ENCODE peak calls at places on chromosome 10, in ten cellular contexts. One of them, this sample, is unnamed.

GRCh38 chr10:74008212-74008731 is 10.4 kb downstream of the VCL start:
- DNase-seq in ovary: no peak
- DNase-seq in hepatocyte: no peak
- DNase-seq in CD4-positive, alpha-beta memory T cell: no peak
- DNase-seq in CD4-positive, CD25-positive, alpha-beta regulatory T cell: no peak
- DNase-seq in IMR-90: peak; percentile 78
- DNase-seq in OCI-LY7: peak; percentile 76
- DNase-seq in stomach: no peak
- DNase-seq in esophagus squamous epithelium: no peak
- DNase-seq in HCT116: no peak
- DNase-seq in this sample: no peak

GRCh38 chr10:115989621-115990020 is 283.4 kb downstream of the GFRA1 start:
- DNase-seq in HCT116: no peak
- DNase-seq in hepatocyte: no peak
- DNase-seq in IMR-90: peak; percentile 39
- DNase-seq in ovary: no peak
- DNase-seq in CD4-positive, alpha-beta memory T cell: no peak
- DNase-seq in stomach: no peak
- DNase-seq in esophagus squamous epithelium: no peak
- DNase-seq in CD4-positive, CD25-positive, alpha-beta regulatory T cell: no peak
- DNase-seq in OCI-LY7: no peak
- DNase-seq in this sample: no peak

GRCh38 chr10:51711519-51711891 is 12.1 kb upstream of the CSTF2T start:
- DNase-seq in CD4-positive, CD25-positive, alpha-beta regulatory T cell: no peak
- DNase-seq in IMR-90: no peak
- DNase-seq in esophagus squamous epithelium: no peak
- DNase-seq in CD4-positive, alpha-beta memory T cell: no peak
- DNase-seq in hepatocyte: no peak
- DNase-seq in HCT116: no peak
- DNase-seq in OCI-LY7: no peak
- DNase-seq in ovary: no peak
- DNase-seq in stomach: no peak
- DNase-seq in this sample: no peak

GRCh38 chr10:51397695-51398094 is 301.7 kb downstream of the CSTF2T start:
- DNase-seq in esophagus squamous epithelium: no peak
- DNase-seq in HCT116: no peak
- DNase-seq in CD4-positive, alpha-beta memory T cell: no peak
- DNase-seq in stomach: peak; percentile 89
- DNase-seq in IMR-90: peak; percentile 84
- DNase-seq in ovary: no peak
- DNase-seq in hepatocyte: peak; percentile 8
- DNase-seq in CD4-positive, CD25-positive, alpha-beta regulatory T cell: no peak
- DNase-seq in OCI-LY7: no peak
- DNase-seq in this sample: no peak

GRCh38 chr10:63614371-63614891 is 93.2 kb downstream of the REEP3 start:
- DNase-seq in CD4-positive, CD25-positive, alpha-beta regulatory T cell: no peak
- DNase-seq in ovary: no peak
- DNase-seq in hepatocyte: no peak
- DNase-seq in OCI-LY7: no peak
- DNase-seq in IMR-90: peak; percentile 63
- DNase-seq in esophagus squamous epithelium: no peak
- DNase-seq in stomach: no peak
- DNase-seq in CD4-positive, alpha-beta memory T cell: no peak
- DNase-seq in HCT116: no peak
- DNase-seq in this sample: no peak

GRCh38 chr10:80596391-80597257 is 58.9 kb downstream of the SH2D4B start:
- DNase-seq in esophagus squamous epithelium: no peak
- DNase-seq in ovary: no peak
- DNase-seq in stomach: peak; percentile 29
- DNase-seq in IMR-90: peak; percentile 46
- DNase-seq in CD4-positive, alpha-beta memory T cell: peak; percentile 36
- DNase-seq in OCI-LY7: peak; percentile 57
- DNase-seq in hepatocyte: peak; percentile 44
- DNase-seq in HCT116: peak; percentile 57
- DNase-seq in CD4-positive, CD25-positive, alpha-beta regulatory T cell: peak; percentile 68
- DNase-seq in this sample: peak; percentile 53

GRCh38 chr10:12214763-12215218 is 18.8 kb downstream of the CDC123 start:
- DNase-seq in CD4-positive, alpha-beta memory T cell: peak; percentile 54
- DNase-seq in OCI-LY7: peak; percentile 76
- DNase-seq in CD4-positive, CD25-positive, alpha-beta regulatory T cell: peak; percentile 74
- DNase-seq in ovary: no peak
- DNase-seq in esophagus squamous epithelium: no peak
- DNase-seq in hepatocyte: peak; percentile 80
- DNase-seq in IMR-90: peak; percentile 64
- DNase-seq in HCT116: no peak
- DNase-seq in stomach: no peak
- DNase-seq in this sample: no peak

GRCh38 chr10:43862756-43863155 is 214.1 kb upstream of the ZNF32 start:
- DNase-seq in IMR-90: no peak
- DNase-seq in CD4-positive, CD25-positive, alpha-beta regulatory T cell: no peak
- DNase-seq in CD4-positive, alpha-beta memory T cell: no peak
- DNase-seq in esophagus squamous epithelium: no peak
- DNase-seq in ovary: no peak
- DNase-seq in stomach: no peak
- DNase-seq in HCT116: no peak
- DNase-seq in OCI-LY7: no peak
- DNase-seq in hepatocyte: no peak
- DNase-seq in this sample: no peak

GRCh38 chr10:13989616-13990015 is 341.1 kb downstream of the FRMD4A start:
- DNase-seq in CD4-positive, CD25-positive, alpha-beta regulatory T cell: no peak
- DNase-seq in IMR-90: no peak
- DNase-seq in esophagus squamous epithelium: no peak
- DNase-seq in HCT116: no peak
- DNase-seq in hepatocyte: no peak
- DNase-seq in stomach: no peak
- DNase-seq in ovary: no peak
- DNase-seq in OCI-LY7: no peak
- DNase-seq in CD4-positive, alpha-beta memory T cell: no peak
- DNase-seq in this sample: no peak

GRCh38 chr10:48572414-48572813 is 32.5 kb downstream of the ARHGAP22 start:
- DNase-seq in CD4-positive, CD25-positive, alpha-beta regulatory T cell: no peak
- DNase-seq in CD4-positive, alpha-beta memory T cell: no peak
- DNase-seq in ovary: no peak
- DNase-seq in stomach: no peak
- DNase-seq in IMR-90: peak; percentile 73
- DNase-seq in esophagus squamous epithelium: no peak
- DNase-seq in hepatocyte: no peak
- DNase-seq in OCI-LY7: no peak
- DNase-seq in HCT116: no peak
- DNase-seq in this sample: no peak

DNA sequence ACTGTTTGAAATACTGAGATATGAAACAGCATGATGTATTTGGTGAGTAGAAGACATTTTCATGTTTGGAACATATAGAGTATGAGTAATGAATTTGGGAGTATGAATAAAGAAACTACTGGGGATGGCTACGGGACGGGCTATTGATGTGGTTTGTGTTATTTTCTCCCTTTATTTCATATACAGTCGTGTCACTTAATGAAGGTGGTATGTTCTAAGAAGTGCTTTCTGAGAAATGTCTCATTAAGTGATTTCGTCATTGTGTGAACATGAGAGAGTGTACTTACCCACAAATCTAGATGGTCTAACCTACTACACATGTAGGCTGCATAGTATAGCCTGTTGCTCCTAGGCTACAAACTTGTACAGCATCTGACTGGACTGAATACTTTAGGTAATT is 106.3 kb downstream of the CCNY start:
- DNase-seq in CD4-positive, CD25-positive, alpha-beta regulatory T cell: peak; percentile 69
- DNase-seq in IMR-90: no peak
- DNase-seq in HCT116: no peak
- DNase-seq in ovary: no peak
- DNase-seq in hepatocyte: no peak
- DNase-seq in stomach: no peak
- DNase-seq in OCI-LY7: no peak
- DNase-seq in CD4-positive, alpha-beta memory T cell: no peak
- DNase-seq in esophagus squamous epithelium: no peak
- DNase-seq in this sample: no peak
- H3K36me3 ChIP-seq in CD4-positive, CD25-positive, alpha-beta regulatory T cell: no peaks in the 10 kb centered on the region
- H3K36me3 ChIP-seq in IMR-90: no peaks in the 10 kb centered on the region
- H3K36me3 ChIP-seq in HCT116: no peaks in the 10 kb centered on the region
- H3K36me3 ChIP-seq in ovary: no peaks in the 10 kb centered on the region
- H3K36me3 ChIP-seq in hepatocyte: no peaks in the 10 kb centered on the region
- H3K36me3 ChIP-seq in stomach: no peaks in the 10 kb centered on the region
- H3K36me3 ChIP-seq in OCI-LY7: no peaks in the 10 kb centered on the region
- H3K36me3 ChIP-seq in CD4-positive, alpha-beta memory T cell: no peaks in the 10 kb centered on the region
- H3K36me3 ChIP-seq in esophagus squamous epithelium: no peaks in the 10 kb centered on the region
- H3K36me3 ChIP-seq in this sample: no peaks in the 10 kb centered on the region

GRCh38 chr10:72011016-72011415 is 46.8 kb downstream of the CHST3 start:
- DNase-seq in stomach: no peak
- DNase-seq in ovary: no peak
- DNase-seq in HCT116: no peak
- DNase-seq in OCI-LY7: no peak
- DNase-seq in CD4-positive, alpha-beta memory T cell: no peak
- DNase-seq in CD4-positive, CD25-positive, alpha-beta regulatory T cell: no peak
- DNase-seq in esophagus squamous epithelium: no peak
- DNase-seq in hepatocyte: no peak
- DNase-seq in IMR-90: no peak
- DNase-seq in this sample: no peak

GRCh38 chr10:72009062-72009429 is 44.9 kb downstream of the CHST3 start:
- DNase-seq in stomach: no peak
- DNase-seq in OCI-LY7: no peak
- DNase-seq in esophagus squamous epithelium: no peak
- DNase-seq in HCT116: no peak
- DNase-seq in hepatocyte: no peak
- DNase-seq in CD4-positive, CD25-positive, alpha-beta regulatory T cell: no peak
- DNase-seq in CD4-positive, alpha-beta memory T cell: no peak
- DNase-seq in ovary: no peak
- DNase-seq in IMR-90: no peak
- DNase-seq in this sample: no peak

GRCh38 chr10:72010234-72010992 is 46.2 kb downstream of the CHST3 start:
- DNase-seq in hepatocyte: no peak
- DNase-seq in esophagus squamous epithelium: no peak
- DNase-seq in CD4-positive, alpha-beta memory T cell: no peak
- DNase-seq in OCI-LY7: no peak
- DNase-seq in CD4-positive, CD25-positive, alpha-beta regulatory T cell: no peak
- DNase-seq in stomach: no peak
- DNase-seq in ovary: peak; percentile 52
- DNase-seq in HCT116: no peak
- DNase-seq in IMR-90: no peak
- DNase-seq in this sample: no peak

GRCh38 chr10:72008096-72008933 is 44.1 kb downstream of the CHST3 start:
- DNase-seq in HCT116: no peak
- DNase-seq in ovary: peak; percentile 67
- DNase-seq in CD4-positive, alpha-beta memory T cell: no peak
- DNase-seq in stomach: no peak
- DNase-seq in hepatocyte: no peak
- DNase-seq in IMR-90: no peak
- DNase-seq in esophagus squamous epithelium: no peak
- DNase-seq in OCI-LY7: no peak
- DNase-seq in CD4-positive, CD25-positive, alpha-beta regulatory T cell: no peak
- DNase-seq in this sample: no peak

DNA sequence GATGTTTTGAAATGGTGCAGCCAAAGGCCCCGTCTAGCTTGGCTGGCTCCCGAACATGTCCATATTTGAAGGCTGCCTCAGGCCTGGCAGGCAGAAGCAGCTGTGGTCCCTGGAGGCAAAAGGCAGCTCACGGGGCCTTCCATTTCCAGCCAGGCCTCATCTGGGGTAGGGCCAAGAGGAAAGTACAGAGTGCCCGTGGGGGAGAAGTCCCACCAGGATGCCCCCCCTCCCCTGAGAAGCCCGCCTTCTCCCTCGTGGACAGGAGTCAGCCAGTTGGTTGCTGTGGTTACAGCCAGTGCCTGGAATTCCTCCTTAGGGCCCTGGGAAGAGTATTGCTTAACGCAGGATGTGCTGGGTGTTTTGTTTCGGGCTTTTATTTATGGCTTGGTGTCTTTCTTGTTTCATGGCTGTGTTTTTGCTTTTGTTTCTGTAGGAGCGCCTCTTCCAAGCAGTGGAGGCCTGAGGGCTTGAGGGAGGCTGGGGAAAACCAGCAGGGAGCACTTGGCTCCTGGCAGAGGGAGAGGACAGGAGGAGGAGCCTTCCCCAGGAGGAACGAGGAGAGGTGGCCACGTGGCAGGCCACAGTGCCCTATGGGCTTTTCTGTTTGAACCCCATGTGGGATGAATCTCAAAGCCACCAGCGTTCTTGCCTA is 45.4 kb downstream of the CHST3 start:
- DNase-seq in ovary: peak; percentile 97
- DNase-seq in OCI-LY7: no peak
- DNase-seq in hepatocyte: peak; percentile 90
- DNase-seq in IMR-90: peak; percentile 94
- DNase-seq in stomach: peak; percentile 54
- DNase-seq in HCT116: no peak
- DNase-seq in esophagus squamous epithelium: no peak
- DNase-seq in CD4-positive, alpha-beta memory T cell: no peak
- DNase-seq in CD4-positive, CD25-positive, alpha-beta regulatory T cell: no peak
- DNase-seq in this sample: no peak
- H3K4me1 ChIP-seq in ovary: peaks cover 50% of the 10 kb centered on the region
- H3K4me1 ChIP-seq in OCI-LY7: no peaks in the 10 kb centered on the region
- H3K4me1 ChIP-seq in hepatocyte: peaks cover 19% of the 10 kb centered on the region
- H3K4me1 ChIP-seq in IMR-90: peaks cover 20% of the 10 kb centered on the region
- H3K4me1 ChIP-seq in stomach: peaks cover 58% of the 10 kb centered on the region
- H3K4me1 ChIP-seq in HCT116: no peaks in the 10 kb centered on the region
- H3K4me1 ChIP-seq in esophagus squamous epithelium: peaks cover 46% of the 10 kb centered on the region
- H3K4me1 ChIP-seq in CD4-positive, alpha-beta memory T cell: no peaks in the 10 kb centered on the region
- H3K4me1 ChIP-seq in CD4-positive, CD25-positive, alpha-beta regulatory T cell: no peaks in the 10 kb centered on the region
- H3K4me1 ChIP-seq in this sample: no peaks in the 10 kb centered on the region

GRCh38 chr10:112202076-112202475 is 18.5 kb upstream of the GPAM start:
- DNase-seq in esophagus squamous epithelium: no peak
- DNase-seq in CD4-positive, CD25-positive, alpha-beta regulatory T cell: no peak
- DNase-seq in IMR-90: no peak
- DNase-seq in hepatocyte: no peak
- DNase-seq in stomach: no peak
- DNase-seq in ovary: no peak
- DNase-seq in OCI-LY7: no peak
- DNase-seq in CD4-positive, alpha-beta memory T cell: no peak
- DNase-seq in HCT116: no peak
- DNase-seq in this sample: no peak
- H3K36me3 ChIP-seq in esophagus squamous epithelium: no peaks in the 10 kb centered on the region
- H3K36me3 ChIP-seq in CD4-positive, CD25-positive, alpha-beta regulatory T cell: no peaks in the 10 kb centered on the region
- H3K36me3 ChIP-seq in IMR-90: no peaks in the 10 kb centered on the region
- H3K36me3 ChIP-seq in hepatocyte: no peaks in the 10 kb centered on the region
- H3K36me3 ChIP-seq in stomach: no peaks in the 10 kb centered on the region
- H3K36me3 ChIP-seq in ovary: no peaks in the 10 kb centered on the region
- H3K36me3 ChIP-seq in OCI-LY7: no peaks in the 10 kb centered on the region
- H3K36me3 ChIP-seq in CD4-positive, alpha-beta memory T cell: no peaks in the 10 kb centered on the region
- H3K36me3 ChIP-seq in HCT116: no peaks in the 10 kb centered on the region
- H3K36me3 ChIP-seq in this sample: no peaks in the 10 kb centered on the region

DNA sequence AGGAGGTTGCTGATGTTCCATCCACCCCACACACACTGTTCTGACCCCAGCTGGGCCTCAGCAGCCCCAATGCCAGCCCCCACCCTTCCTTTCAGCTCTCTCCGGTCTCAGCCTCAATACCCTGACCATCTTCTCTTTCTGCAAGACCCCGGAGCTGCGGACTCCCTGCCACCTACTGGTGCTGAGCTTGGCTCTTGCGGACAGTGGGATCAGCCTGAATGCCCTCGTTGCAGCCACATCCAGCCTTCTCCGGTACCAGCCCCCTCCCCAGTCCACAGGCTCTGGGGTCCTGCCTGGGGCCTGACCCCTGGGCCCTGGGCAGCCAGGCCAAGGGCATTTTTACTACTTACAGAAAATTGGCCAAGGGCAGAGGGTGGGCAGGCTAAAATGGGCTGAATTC is 2.6 kb downstream of the RGR start:
- DNase-seq in esophagus squamous epithelium: no peak
- DNase-seq in CD4-positive, alpha-beta memory T cell: no peak
- DNase-seq in IMR-90: no peak
- DNase-seq in CD4-positive, CD25-positive, alpha-beta regulatory T cell: no peak
- DNase-seq in OCI-LY7: no peak
- DNase-seq in ovary: no peak
- DNase-seq in HCT116: no peak
- DNase-seq in stomach: no peak
- DNase-seq in hepatocyte: no peak
- DNase-seq in this sample: no peak
- H3K4me1 ChIP-seq in esophagus squamous epithelium: no peaks in the 10 kb centered on the region
- H3K4me1 ChIP-seq in CD4-positive, alpha-beta memory T cell: no peaks in the 10 kb centered on the region
- H3K4me1 ChIP-seq in IMR-90: no peaks in the 10 kb centered on the region
- H3K4me1 ChIP-seq in CD4-positive, CD25-positive, alpha-beta regulatory T cell: no peaks in the 10 kb centered on the region
- H3K4me1 ChIP-seq in OCI-LY7: no peaks in the 10 kb centered on the region
- H3K4me1 ChIP-seq in ovary: no peaks in the 10 kb centered on the region
- H3K4me1 ChIP-seq in HCT116: no peaks in the 10 kb centered on the region
- H3K4me1 ChIP-seq in stomach: no peaks in the 10 kb centered on the region
- H3K4me1 ChIP-seq in hepatocyte: no peaks in the 10 kb centered on the region
- H3K4me1 ChIP-seq in this sample: no peaks in the 10 kb centered on the region

GRCh38 chr10:102358717-102359382 is 36.7 kb upstream of the NFKB2 start:
- DNase-seq in ovary: no peak
- DNase-seq in IMR-90: peak; percentile 53
- DNase-seq in HCT116: no peak
- DNase-seq in CD4-positive, CD25-positive, alpha-beta regulatory T cell: peak; percentile 34
- DNase-seq in OCI-LY7: no peak
- DNase-seq in CD4-positive, alpha-beta memory T cell: no peak
- DNase-seq in hepatocyte: no peak
- DNase-seq in esophagus squamous epithelium: no peak
- DNase-seq in stomach: no peak
- DNase-seq in this sample: no peak
- H3K36me3 ChIP-seq in ovary: no peaks in the 10 kb centered on the region
- H3K36me3 ChIP-seq in IMR-90: peaks cover 72% of the 10 kb centered on the region
- H3K36me3 ChIP-seq in HCT116: peaks cover 51% of the 10 kb centered on the region
- H3K36me3 ChIP-seq in CD4-positive, CD25-positive, alpha-beta regulatory T cell: peaks cover 82% of the 10 kb centered on the region
- H3K36me3 ChIP-seq in OCI-LY7: peaks cover 71% of the 10 kb centered on the region
- H3K36me3 ChIP-seq in CD4-positive, alpha-beta memory T cell: peaks cover 82% of the 10 kb centered on the region
- H3K36me3 ChIP-seq in hepatocyte: no peaks in the 10 kb centered on the region
- H3K36me3 ChIP-seq in esophagus squamous epithelium: peaks cover 29% of the 10 kb centered on the region
- H3K36me3 ChIP-seq in stomach: peaks cover 97% of the 10 kb centered on the region
- H3K36me3 ChIP-seq in this sample: peaks cover 90% of the 10 kb centered on the region